ENCODE peak calls at places on chromosomes 11 and 22, in eight cellular contexts. One of them, this sample, is unnamed.

GRCh38 chr11:83459802-83460201 is 173.6 kb upstream of the CCDC90B start:
- DNase-seq in LHCN-M2: peak; percentile 23
- DNase-seq in substantia nigra: no peak
- DNase-seq in RWPE1: no peak
- DNase-seq in caudate nucleus: no peak
- DNase-seq in aorta: no peak
- DNase-seq in stimulated activated CD8-positive, alpha-beta memory T cell treated with anti-CD3 and anti-CD28 coated beads, Interleukin-4, amount 100 ng/mL, for 1 hour: no peak
- DNase-seq in coronary artery: no peak
- DNase-seq in this sample: no peak

GRCh38 chr22:27867114-27867957 is 51.7 kb downstream of the PITPNB start:
- DNase-seq in LHCN-M2: no peak
- DNase-seq in substantia nigra: no peak
- DNase-seq in RWPE1: no peak
- DNase-seq in caudate nucleus: no peak
- DNase-seq in aorta: no peak
- DNase-seq in stimulated activated CD8-positive, alpha-beta memory T cell treated with anti-CD3 and anti-CD28 coated beads, Interleukin-4, amount 100 ng/mL, for 1 hour: no peak
- DNase-seq in coronary artery: no peak
- DNase-seq in this sample: no peak

GRCh38 chr11:129119036-129119435 is 73.1 kb downstream of the ARHGAP32 start:
- DNase-seq in LHCN-M2: no peak
- DNase-seq in substantia nigra: no peak
- DNase-seq in RWPE1: no peak
- DNase-seq in caudate nucleus: no peak
- DNase-seq in aorta: no peak
- DNase-seq in stimulated activated CD8-positive, alpha-beta memory T cell treated with anti-CD3 and anti-CD28 coated beads, Interleukin-4, amount 100 ng/mL, for 1 hour: no peak
- DNase-seq in coronary artery: no peak
- DNase-seq in this sample: no peak

GRCh38 chr11:116895053-116895757 is 57.8 kb upstream of the APOA1 start:
- DNase-seq in LHCN-M2: no peak
- DNase-seq in substantia nigra: no peak
- DNase-seq in RWPE1: no peak
- DNase-seq in caudate nucleus: no peak
- DNase-seq in aorta: peak; percentile 79
- DNase-seq in stimulated activated CD8-positive, alpha-beta memory T cell treated with anti-CD3 and anti-CD28 coated beads, Interleukin-4, amount 100 ng/mL, for 1 hour: no peak
- DNase-seq in coronary artery: no peak
- DNase-seq in this sample: peak; percentile 31

GRCh38 chr11:110096369-110096976 is 3.3 kb downstream of the ZC3H12C start:
- DNase-seq in LHCN-M2: no peak
- DNase-seq in substantia nigra: no peak
- DNase-seq in RWPE1: no peak
- DNase-seq in caudate nucleus: no peak
- DNase-seq in aorta: no peak
- DNase-seq in stimulated activated CD8-positive, alpha-beta memory T cell treated with anti-CD3 and anti-CD28 coated beads, Interleukin-4, amount 100 ng/mL, for 1 hour: no peak
- DNase-seq in coronary artery: no peak
- DNase-seq in this sample: no peak

GRCh38 chr11:111718436-111719325 is 47.5 kb downstream of the PPP2R1B start:
- DNase-seq in LHCN-M2: peak; percentile 49
- DNase-seq in substantia nigra: no peak
- DNase-seq in RWPE1: peak; percentile 54
- DNase-seq in caudate nucleus: no peak
- DNase-seq in aorta: no peak
- DNase-seq in stimulated activated CD8-positive, alpha-beta memory T cell treated with anti-CD3 and anti-CD28 coated beads, Interleukin-4, amount 100 ng/mL, for 1 hour: no peak
- DNase-seq in coronary artery: no peak
- DNase-seq in this sample: no peak

GRCh38 chr11:111665779-111666178 is 63.5 kb downstream of the SIK2 start:
- DNase-seq in LHCN-M2: peak; percentile 44
- DNase-seq in substantia nigra: no peak
- DNase-seq in RWPE1: peak; percentile 20
- DNase-seq in caudate nucleus: no peak
- DNase-seq in aorta: no peak
- DNase-seq in stimulated activated CD8-positive, alpha-beta memory T cell treated with anti-CD3 and anti-CD28 coated beads, Interleukin-4, amount 100 ng/mL, for 1 hour: no peak
- DNase-seq in coronary artery: no peak
- DNase-seq in this sample: no peak

GRCh38 chr11:95067828-95068244 is 1.1 kb downstream of the SRSF8 start:
- DNase-seq in LHCN-M2: no peak
- DNase-seq in substantia nigra: no peak
- DNase-seq in RWPE1: no peak
- DNase-seq in caudate nucleus: no peak
- DNase-seq in aorta: no peak
- DNase-seq in stimulated activated CD8-positive, alpha-beta memory T cell treated with anti-CD3 and anti-CD28 coated beads, Interleukin-4, amount 100 ng/mL, for 1 hour: no peak
- DNase-seq in coronary artery: no peak
- DNase-seq in this sample: peak; percentile 51

GRCh38 chr11:94132152-94132558 is 3.5 kb downstream of the PANX1 start:
- DNase-seq in LHCN-M2: peak; percentile 69
- DNase-seq in substantia nigra: no peak
- DNase-seq in RWPE1: peak; percentile 37
- DNase-seq in caudate nucleus: no peak
- DNase-seq in aorta: peak; percentile 85
- DNase-seq in stimulated activated CD8-positive, alpha-beta memory T cell treated with anti-CD3 and anti-CD28 coated beads, Interleukin-4, amount 100 ng/mL, for 1 hour: no peak
- DNase-seq in coronary artery: no peak
- DNase-seq in this sample: peak; percentile 75

GRCh38 chr22:32632650-32633049 is 158.0 kb downstream of the FBXO7 start:
- DNase-seq in LHCN-M2: no peak
- DNase-seq in substantia nigra: no peak
- DNase-seq in RWPE1: no peak
- DNase-seq in caudate nucleus: no peak
- DNase-seq in aorta: no peak
- DNase-seq in stimulated activated CD8-positive, alpha-beta memory T cell treated with anti-CD3 and anti-CD28 coated beads, Interleukin-4, amount 100 ng/mL, for 1 hour: no peak
- DNase-seq in coronary artery: no peak
- DNase-seq in this sample: no peak

GRCh38 chr11:128908391-128909246 is 17.5 kb downstream of the KCNJ5 start:
- DNase-seq in LHCN-M2: peak; percentile 86
- DNase-seq in substantia nigra: no peak
- DNase-seq in RWPE1: peak; percentile 88
- DNase-seq in caudate nucleus: no peak
- DNase-seq in aorta: peak; percentile 91
- DNase-seq in stimulated activated CD8-positive, alpha-beta memory T cell treated with anti-CD3 and anti-CD28 coated beads, Interleukin-4, amount 100 ng/mL, for 1 hour: no peak
- DNase-seq in coronary artery: no peak
- DNase-seq in this sample: peak; percentile 83

GRCh38 chr11:112401036-112401769 is 140.5 kb upstream of the PLET1 start:
- DNase-seq in LHCN-M2: peak; percentile 9
- DNase-seq in substantia nigra: no peak
- DNase-seq in RWPE1: peak; percentile 18
- DNase-seq in caudate nucleus: no peak
- DNase-seq in aorta: no peak
- DNase-seq in stimulated activated CD8-positive, alpha-beta memory T cell treated with anti-CD3 and anti-CD28 coated beads, Interleukin-4, amount 100 ng/mL, for 1 hour: no peak
- DNase-seq in coronary artery: no peak
- DNase-seq in this sample: no peak

GRCh38 chr22:25405854-25406509 is 158.5 kb upstream of the GRK3 start:
- DNase-seq in LHCN-M2: no peak
- DNase-seq in substantia nigra: no peak
- DNase-seq in RWPE1: no peak
- DNase-seq in caudate nucleus: no peak
- DNase-seq in aorta: peak; percentile 48
- DNase-seq in stimulated activated CD8-positive, alpha-beta memory T cell treated with anti-CD3 and anti-CD28 coated beads, Interleukin-4, amount 100 ng/mL, for 1 hour: no peak
- DNase-seq in coronary artery: no peak
- DNase-seq in this sample: no peak

GRCh38 chr22:27879923-27880322 is 39.1 kb downstream of the PITPNB start:
- DNase-seq in LHCN-M2: peak; percentile 50
- DNase-seq in substantia nigra: no peak
- DNase-seq in RWPE1: peak; percentile 30
- DNase-seq in caudate nucleus: no peak
- DNase-seq in aorta: no peak
- DNase-seq in stimulated activated CD8-positive, alpha-beta memory T cell treated with anti-CD3 and anti-CD28 coated beads, Interleukin-4, amount 100 ng/mL, for 1 hour: no peak
- DNase-seq in coronary artery: no peak
- DNase-seq in this sample: no peak

GRCh38 chr22:29130490-29130889 is 57.7 kb downstream of the KREMEN1 start:
- DNase-seq in LHCN-M2: no peak
- DNase-seq in substantia nigra: no peak
- DNase-seq in RWPE1: no peak
- DNase-seq in caudate nucleus: no peak
- DNase-seq in aorta: no peak
- DNase-seq in stimulated activated CD8-positive, alpha-beta memory T cell treated with anti-CD3 and anti-CD28 coated beads, Interleukin-4, amount 100 ng/mL, for 1 hour: no peak
- DNase-seq in coronary artery: no peak
- DNase-seq in this sample: no peak

GRCh38 chr22:22773979-22774738 is 113.5 kb upstream of the IGLL5 start:
- DNase-seq in LHCN-M2: no peak
- DNase-seq in substantia nigra: no peak
- DNase-seq in RWPE1: no peak
- DNase-seq in caudate nucleus: no peak
- DNase-seq in aorta: no peak
- DNase-seq in stimulated activated CD8-positive, alpha-beta memory T cell treated with anti-CD3 and anti-CD28 coated beads, Interleukin-4, amount 100 ng/mL, for 1 hour: no peak
- DNase-seq in coronary artery: peak; percentile 49
- DNase-seq in this sample: peak; percentile 62

GRCh38 chr11:109309153-109309552 is 112.8 kb upstream of the C11orf87 start:
- DNase-seq in LHCN-M2: peak; percentile 13
- DNase-seq in substantia nigra: no peak
- DNase-seq in RWPE1: no peak
- DNase-seq in caudate nucleus: no peak
- DNase-seq in aorta: no peak
- DNase-seq in stimulated activated CD8-positive, alpha-beta memory T cell treated with anti-CD3 and anti-CD28 coated beads, Interleukin-4, amount 100 ng/mL, for 1 hour: no peak
- DNase-seq in coronary artery: no peak
- DNase-seq in this sample: no peak